ENCODE peak calls at places on chromosome 5, in four cellular contexts. T is AG04450, E is heart left ventricle, H is BE2C. N is an unnamed sample.

GRCh38 chr5:139561655-139562451 is 714 bp downstream of the UBE2D2 start:
- DNase-seq in E (peak), T (no peak), H (peak), N (peak)

GRCh38 chr5:141234109-141234508 is 11.0 kb downstream of the PCDHB14 start:
- DNase-seq in E (no peak), T (no peak), H (peak), N (no peak)

GRCh38 chr5:103569313-103570060 is 6.9 kb upstream of the NUDT12 start:
- DNase-seq in T (no peak), H (peak), E (no peak), N (no peak)

GRCh38 chr5:95162231-95162992 is 122.5 kb downstream of the MCTP1 start:
- DNase-seq in T (no peak), H (no peak), E (no peak), N (no peak)

GRCh38 chr5:100772011-100772410 is 131.1 kb downstream of the ST8SIA4 start:
- DNase-seq in T (no peak), E (no peak), H (no peak), N (no peak)

GRCh38 chr5:67221487-67222242 is 25.1 kb upstream of the CD180 start:
- DNase-seq in H (no peak), T (no peak), E (no peak), N (no peak)

GRCh38 chr5:108216890-108217289 is 165.0 kb downstream of the FBXL17 start:
- DNase-seq in H (no peak), T (peak), E (no peak), N (no peak)

GRCh38 chr5:32254987-32255900 is 57.5 kb downstream of the MTMR12 start:
- DNase-seq in T (no peak), H (peak), E (no peak), N (no peak)

GRCh38 chr5:157603333-157604190 is 28.0 kb upstream of the ADAM19 start:
- DNase-seq in H (no peak), E (no peak), T (peak), N (no peak)

GRCh38 chr5:126054593-126055347 is 368.4 kb upstream of the GRAMD2B start:
- DNase-seq in E (no peak), T (no peak), H (peak), N (no peak)

GRCh38 chr5:39331993-39332392 is 32.3 kb downstream of the C9 start:
- DNase-seq in E (no peak), T (no peak), H (no peak), N (no peak)

GRCh38 chr5:116557669-116558271 is 16.9 kb downstream of the SEMA6A start:
- DNase-seq in H (no peak), T (no peak), E (no peak), N (no peak)

GRCh38 chr5:128472032-128472431 is 66.0 kb downstream of the FBN2 start:
- DNase-seq in T (no peak), H (no peak), E (no peak), N (no peak)

GRCh38 chr5:66503203-66503789 is 92.9 kb upstream of the MAST4 start:
- DNase-seq in T (no peak), H (no peak), E (no peak), N (no peak)

GRCh38 chr5:34523382-34523716 is 132.8 kb upstream of the RAI14 start:
- DNase-seq in H (no peak), T (no peak), E (no peak), N (no peak)
- TF ChIP-seq CTCF in H (no peak), T (no peak), E (no peak), N (no peak)

DNA sequence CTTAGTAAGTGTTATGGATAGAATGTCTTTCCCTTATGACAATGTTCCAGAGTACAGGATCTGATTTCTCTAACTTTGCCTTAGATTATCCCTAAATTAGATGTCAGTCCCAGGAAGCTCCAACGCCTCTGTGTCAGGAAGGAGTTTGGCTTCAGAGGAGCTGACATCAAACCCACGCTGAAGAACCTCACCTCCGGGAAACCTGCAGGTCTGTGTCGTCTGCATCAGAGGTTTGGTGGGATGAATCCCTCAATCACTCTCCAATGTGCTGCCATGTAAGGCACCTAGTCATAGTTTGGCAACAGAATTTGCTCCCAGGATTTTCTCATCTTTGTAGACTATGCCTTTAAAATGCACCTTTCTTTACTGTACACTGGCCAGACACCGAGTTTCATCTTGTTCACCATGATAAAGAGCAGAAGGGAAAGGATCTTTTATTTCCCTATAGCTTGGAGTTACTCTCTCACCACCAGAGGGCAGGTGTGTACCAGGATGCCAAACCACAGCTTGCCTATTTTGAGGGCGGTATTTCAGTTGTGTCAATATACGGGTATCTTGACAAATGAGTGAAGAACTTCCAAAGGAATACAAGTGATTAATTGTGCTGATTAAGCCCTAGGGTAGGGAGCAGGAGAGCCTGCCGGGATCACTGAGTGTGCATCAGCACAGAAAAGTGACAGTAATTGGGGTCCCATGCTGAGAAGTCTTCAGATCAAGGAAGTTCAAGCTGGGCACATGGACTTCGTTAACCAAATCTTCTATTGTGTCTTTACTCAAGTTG is 23.4 kb downstream of the MINAR2 start:
- DNase-seq in T (no peak), E (peak), H (peak), N (peak)
- TF ChIP-seq CTCF in T (peak), E (peak), H (peak), N (peak)

DNA sequence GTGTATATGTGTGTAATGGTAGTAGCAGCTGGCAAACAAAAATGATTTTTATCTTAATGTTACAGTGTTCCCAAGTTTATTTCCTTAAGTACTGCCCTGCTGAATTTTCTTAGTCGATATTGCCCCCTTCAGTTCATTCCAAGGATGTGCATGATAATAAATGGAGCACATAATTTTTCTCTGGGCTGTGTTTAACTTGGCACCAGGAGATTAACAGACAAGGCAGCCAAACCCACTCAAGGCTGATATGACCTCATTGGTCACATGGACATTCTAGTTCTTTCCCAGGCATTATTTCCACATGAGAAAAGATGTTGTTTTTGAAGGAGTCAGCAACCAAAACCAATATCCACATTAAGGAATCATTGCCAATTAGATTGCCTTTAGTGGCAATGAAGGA is 61.8 kb downstream of the COX7C start:
- DNase-seq in H (peak), E (peak), T (peak), N (peak)
- TF ChIP-seq CTCF in H (peak), E (peak), T (peak), N (peak)

GRCh38 chr5:132898094-132898493 is 24.6 kb downstream of the LEAP2 start:
- DNase-seq in T (no peak), E (no peak), H (no peak), N (no peak)

GRCh38 chr5:132901036-132901435 is 27.6 kb downstream of the LEAP2 start:
- DNase-seq in T (no peak), H (no peak), E (no peak), N (no peak)

GRCh38 chr5:132896685-132897084 is 23.2 kb downstream of the LEAP2 start:
- DNase-seq in T (no peak), E (no peak), H (no peak), N (no peak)

GRCh38 chr5:132905938-132906337 is 32.5 kb downstream of the LEAP2 start:
- DNase-seq in T (peak), H (no peak), E (no peak), N (no peak)

DNA sequence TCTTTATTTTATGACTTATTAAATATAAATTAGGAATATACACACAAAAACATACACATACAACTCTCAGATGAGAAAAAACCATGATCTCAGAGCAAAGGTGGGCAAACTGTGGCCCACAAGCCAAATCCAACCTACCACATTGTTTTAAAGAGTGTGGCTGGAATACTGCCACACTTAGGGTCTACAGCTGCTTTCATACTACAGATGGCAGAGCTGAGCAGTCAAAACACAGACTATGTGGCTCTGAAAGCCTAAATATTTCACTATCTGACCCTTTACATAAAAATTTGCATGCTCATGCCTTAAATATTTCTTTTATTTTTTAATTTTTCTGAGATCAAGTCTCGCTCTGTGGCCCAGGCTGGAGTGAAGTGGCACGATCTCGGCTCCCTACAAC is 28.3 kb downstream of the LEAP2 start:
- DNase-seq in T (no peak), H (no peak), E (no peak), N (no peak)
- TF ChIP-seq CTCF in T (no peak), H (no peak), E (no peak), N (no peak)

GRCh38 chr5:150846651-150847333 is 471 bp downstream of the IRGM start:
- DNase-seq in H (peak), T (peak), E (peak), N (peak)

GRCh38 chr5:150851039-150851438 is 4.7 kb downstream of the IRGM start:
- DNase-seq in E (no peak), T (no peak), H (no peak), N (no peak)

GRCh38 chr5:150848271-150848670 is 1.9 kb downstream of the IRGM start:
- DNase-seq in H (no peak), E (no peak), T (no peak), N (no peak)

DNA sequence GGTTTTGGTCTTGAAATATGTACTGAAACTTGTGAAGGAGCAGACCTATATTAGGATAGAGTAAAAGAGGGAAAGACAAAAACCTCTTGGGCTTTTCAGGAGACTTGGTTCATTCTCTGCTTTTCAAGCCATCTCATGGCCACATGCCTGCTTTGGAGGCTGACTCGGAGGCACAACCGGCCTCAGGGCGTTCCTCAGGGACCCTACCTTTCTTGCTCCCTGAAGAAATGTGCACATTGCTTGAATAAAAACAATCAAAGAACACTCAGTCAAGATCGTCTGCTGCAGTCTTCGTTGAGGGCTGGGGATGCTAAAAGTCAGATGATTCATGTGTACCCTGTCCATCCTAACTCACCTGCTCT is 994 bp downstream of the IRGM start:
- DNase-seq in E (no peak), H (no peak), T (no peak), N (no peak)
- TF ChIP-seq CTCF in E (no peak), H (no peak), T (no peak), N (no peak)

GRCh38 chr5:171322527-171322926 is 13.5 kb downstream of the TLX3 start:
- DNase-seq in H (no peak), T (no peak), E (no peak), N (no peak)
- TF ChIP-seq CTCF in H (no peak), T (no peak), E (no peak), N (no peak)

DNA sequence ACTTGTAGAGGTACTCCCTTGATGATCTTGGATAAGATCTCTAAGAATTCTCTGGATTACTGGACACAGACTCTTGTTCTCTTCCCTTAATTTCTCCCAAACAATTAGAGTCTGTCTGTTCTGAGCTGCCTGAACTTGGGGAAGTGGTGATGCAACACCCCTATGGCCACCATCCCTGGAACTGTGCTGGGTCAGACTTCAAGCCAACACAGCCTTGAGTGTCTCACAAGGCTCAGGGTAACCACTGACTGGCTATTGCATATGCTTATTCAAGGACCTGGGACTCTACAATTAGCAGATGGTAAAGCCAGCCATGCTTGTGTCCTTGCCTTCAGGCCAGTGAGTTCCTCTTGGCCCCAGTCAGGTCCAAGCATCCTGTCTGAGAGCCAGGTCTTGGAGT is 504.5 kb downstream of the MAN2A1 start:
- DNase-seq in E (no peak), H (no peak), T (no peak), N (no peak)
- TF ChIP-seq CTCF in E (no peak), H (no peak), T (no peak), N (no peak)

N was measured in nephron progenitor cell.